ENCODE peak calls at places on chromosomes 1 and 21, in four cellular contexts. One of them, this sample, is unnamed. For H3K36me3, the result is how much of the 10 kb centered on the place peaks cover.

GRCh38 chr1:207659545-207660148 is 14.7 kb downstream of the CR1L start:
- DNase-seq in left ventricle myocardium inferior: no peak
- DNase-seq in mesenchymal stem cell: no peak
- DNase-seq in heart left ventricle: no peak
- DNase-seq in this sample: no peak

GRCh38 chr1:174974711-174975111 is 25.0 kb upstream of the CACYBP start:
- DNase-seq in heart left ventricle: peak
- DNase-seq in mesenchymal stem cell: no peak
- DNase-seq in left ventricle myocardium inferior: peak
- DNase-seq in this sample: no peak

GRCh38 chr1:224697888-224698450 is 81.9 kb downstream of the CNIH3 start:
- DNase-seq in left ventricle myocardium inferior: no peak
- DNase-seq in heart left ventricle: no peak
- DNase-seq in mesenchymal stem cell: no peak
- DNase-seq in this sample: no peak

GRCh38 chr1:24321150-24321549 is 2.0 kb downstream of the GRHL3 start:
- DNase-seq in mesenchymal stem cell: no peak
- DNase-seq in left ventricle myocardium inferior: no peak
- DNase-seq in heart left ventricle: no peak
- DNase-seq in this sample: peak

GRCh38 chr21:26941436-26941835 is 25.5 kb downstream of the ADAMTS5 start:
- DNase-seq in left ventricle myocardium inferior: no peak
- DNase-seq in mesenchymal stem cell: no peak
- DNase-seq in heart left ventricle: no peak
- DNase-seq in this sample: no peak

GRCh38 chr21:45109831-45110492 is 35.6 kb downstream of the ADARB1 start:
- DNase-seq in left ventricle myocardium inferior: no peak
- DNase-seq in mesenchymal stem cell: peak
- DNase-seq in heart left ventricle: peak
- DNase-seq in this sample: no peak

GRCh38 chr1:23424171-23424959 is at the start of gene TCEA3:
- DNase-seq in mesenchymal stem cell: peak
- DNase-seq in left ventricle myocardium inferior: peak
- DNase-seq in heart left ventricle: peak
- DNase-seq in this sample: peak

GRCh38 chr1:190699165-190699564 is 221.5 kb upstream of the BRINP3 start:
- DNase-seq in heart left ventricle: no peak
- DNase-seq in mesenchymal stem cell: no peak
- DNase-seq in left ventricle myocardium inferior: no peak
- DNase-seq in this sample: no peak

GRCh38 chr1:151596166-151596933 is 15.5 kb upstream of the SNX27 start:
- DNase-seq in mesenchymal stem cell: peak
- DNase-seq in left ventricle myocardium inferior: no peak
- DNase-seq in heart left ventricle: no peak
- DNase-seq in this sample: no peak

GRCh38 chr1:63116016-63116415 is 206.4 kb upstream of the FOXD3 start:
- DNase-seq in mesenchymal stem cell: no peak
- DNase-seq in left ventricle myocardium inferior: no peak
- DNase-seq in heart left ventricle: no peak
- DNase-seq in this sample: no peak

GRCh38 chr1:90925928-90926869 is 95.6 kb downstream of the ZNF644 start:
- DNase-seq in mesenchymal stem cell: peak
- DNase-seq in left ventricle myocardium inferior: no peak
- DNase-seq in heart left ventricle: no peak
- DNase-seq in this sample: no peak

GRCh38 chr1:77036560-77036959 is 169.3 kb downstream of the ST6GALNAC5 start:
- DNase-seq in heart left ventricle: no peak
- DNase-seq in left ventricle myocardium inferior: no peak
- DNase-seq in mesenchymal stem cell: peak
- DNase-seq in this sample: no peak

GRCh38 chr1:235500971-235501540 is 3.2 kb downstream of the B3GALNT2 start:
- DNase-seq in mesenchymal stem cell: peak
- DNase-seq in heart left ventricle: no peak
- DNase-seq in left ventricle myocardium inferior: no peak
- DNase-seq in this sample: no peak

GRCh38 chr1:167663002-167663772 is 33.2 kb downstream of the RCSD1 start:
- DNase-seq in left ventricle myocardium inferior: peak
- DNase-seq in heart left ventricle: peak
- DNase-seq in mesenchymal stem cell: peak
- DNase-seq in this sample: no peak

GRCh38 chr1:227816750-227817446 is 1.4 kb downstream of the PRSS38 start:
- DNase-seq in left ventricle myocardium inferior: no peak
- DNase-seq in mesenchymal stem cell: no peak
- DNase-seq in heart left ventricle: no peak
- DNase-seq in this sample: no peak

GRCh38 chr1:36708587-36708986 is 225.9 kb upstream of the CSF3R start:
- DNase-seq in left ventricle myocardium inferior: no peak
- DNase-seq in mesenchymal stem cell: no peak
- DNase-seq in heart left ventricle: no peak
- DNase-seq in this sample: no peak

GRCh38 chr1:36710901-36711300 is 228.2 kb upstream of the CSF3R start:
- DNase-seq in left ventricle myocardium inferior: no peak
- DNase-seq in heart left ventricle: no peak
- DNase-seq in mesenchymal stem cell: no peak
- DNase-seq in this sample: no peak

GRCh38 chr1:36710008-36710407 is 227.3 kb upstream of the CSF3R start:
- DNase-seq in left ventricle myocardium inferior: no peak
- DNase-seq in mesenchymal stem cell: no peak
- DNase-seq in heart left ventricle: no peak
- DNase-seq in this sample: no peak

GRCh38 chr1:36712151-36712550 is 229.4 kb upstream of the CSF3R start:
- DNase-seq in left ventricle myocardium inferior: no peak
- DNase-seq in heart left ventricle: no peak
- DNase-seq in mesenchymal stem cell: no peak
- DNase-seq in this sample: no peak

GRCh38 chr1:36711480-36711879 is 228.8 kb upstream of the CSF3R start:
- DNase-seq in left ventricle myocardium inferior: no peak
- DNase-seq in heart left ventricle: no peak
- DNase-seq in mesenchymal stem cell: no peak
- DNase-seq in this sample: peak
- H3K36me3 ChIP-seq in left ventricle myocardium inferior: under half
- H3K36me3 ChIP-seq in heart left ventricle: under half
- H3K36me3 ChIP-seq in mesenchymal stem cell: under half
- H3K36me3 ChIP-seq in this sample: under half

GRCh38 chr1:39363267-39363666 is 128.2 kb upstream of the BMP8A start:
- DNase-seq in left ventricle myocardium inferior: no peak
- DNase-seq in mesenchymal stem cell: no peak
- DNase-seq in heart left ventricle: no peak
- DNase-seq in this sample: no peak
- H3K36me3 ChIP-seq in left ventricle myocardium inferior: half or more
- H3K36me3 ChIP-seq in mesenchymal stem cell: under half
- H3K36me3 ChIP-seq in heart left ventricle: under half
- H3K36me3 ChIP-seq in this sample: under half

DNA sequence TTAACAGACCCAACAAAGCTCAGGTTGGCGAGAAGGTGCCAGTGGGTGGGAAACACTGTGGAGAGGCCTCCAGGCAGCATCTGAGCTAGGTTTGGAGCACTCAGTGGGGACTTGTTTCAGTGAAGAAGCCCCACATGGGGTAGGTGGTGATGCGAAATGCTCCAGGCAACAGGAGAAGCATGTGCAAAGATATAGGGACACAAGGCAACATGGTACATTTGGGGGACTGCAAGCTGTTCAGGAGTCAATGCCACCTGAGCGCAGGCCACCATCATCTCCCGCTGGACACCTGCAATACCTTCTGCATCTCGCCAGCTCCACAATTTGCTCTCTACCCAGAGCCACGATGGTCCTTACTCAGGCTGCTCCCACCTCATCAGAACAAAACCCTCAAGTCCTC is 28.0 kb downstream of the BCAR3 start:
- DNase-seq in heart left ventricle: no peak
- DNase-seq in left ventricle myocardium inferior: no peak
- DNase-seq in mesenchymal stem cell: no peak
- DNase-seq in this sample: no peak
- H3K36me3 ChIP-seq in heart left ventricle: under half
- H3K36me3 ChIP-seq in left ventricle myocardium inferior: under half
- H3K36me3 ChIP-seq in mesenchymal stem cell: under half
- H3K36me3 ChIP-seq in this sample: under half

GRCh38 chr1:226360106-226360746 is 47.7 kb downstream of the PARP1 start:
- DNase-seq in mesenchymal stem cell: no peak
- DNase-seq in heart left ventricle: no peak
- DNase-seq in left ventricle myocardium inferior: no peak
- DNase-seq in this sample: no peak

GRCh38 chr1:226365166-226365565 is 42.7 kb downstream of the PARP1 start:
- DNase-seq in left ventricle myocardium inferior: no peak
- DNase-seq in mesenchymal stem cell: no peak
- DNase-seq in heart left ventricle: no peak
- DNase-seq in this sample: no peak

GRCh38 chr1:226362346-226362745 is 45.5 kb downstream of the PARP1 start:
- DNase-seq in heart left ventricle: no peak
- DNase-seq in mesenchymal stem cell: no peak
- DNase-seq in left ventricle myocardium inferior: no peak
- DNase-seq in this sample: no peak

GRCh38 chr1:226364129-226364899 is 43.6 kb downstream of the PARP1 start:
- DNase-seq in left ventricle myocardium inferior: peak
- DNase-seq in heart left ventricle: peak
- DNase-seq in mesenchymal stem cell: no peak
- DNase-seq in this sample: no peak

DNA sequence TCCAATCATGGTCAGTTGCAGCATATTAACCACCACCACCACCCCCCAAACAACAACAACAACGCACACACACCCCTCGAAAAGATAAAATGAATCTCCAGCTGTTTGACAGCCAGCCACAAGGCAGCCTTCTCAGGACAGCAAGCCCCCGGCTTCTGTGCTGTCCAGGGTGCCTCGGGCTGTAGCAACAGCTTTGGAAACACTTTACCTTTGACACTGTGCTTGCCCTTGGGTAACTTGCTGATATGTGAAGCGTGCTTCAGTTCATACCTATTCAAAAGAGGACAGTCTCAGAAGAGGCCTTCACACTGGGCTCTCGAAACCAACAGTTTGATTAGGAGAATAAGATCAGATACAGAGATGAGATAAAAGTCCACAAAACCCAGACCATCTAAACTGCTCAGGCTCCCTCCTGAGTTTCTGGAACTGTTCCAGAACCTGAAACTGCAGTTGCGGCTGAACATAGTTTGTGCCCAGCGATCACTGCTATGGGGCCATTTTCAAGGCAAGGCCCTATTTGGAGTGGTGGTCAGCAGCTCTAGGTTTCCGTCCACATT is 44.9 kb downstream of the PARP1 start:
- DNase-seq in left ventricle myocardium inferior: no peak
- DNase-seq in heart left ventricle: no peak
- DNase-seq in mesenchymal stem cell: no peak
- DNase-seq in this sample: no peak
- H3K36me3 ChIP-seq in left ventricle myocardium inferior: half or more
- H3K36me3 ChIP-seq in heart left ventricle: under half
- H3K36me3 ChIP-seq in mesenchymal stem cell: half or more
- H3K36me3 ChIP-seq in this sample: half or more

DNA sequence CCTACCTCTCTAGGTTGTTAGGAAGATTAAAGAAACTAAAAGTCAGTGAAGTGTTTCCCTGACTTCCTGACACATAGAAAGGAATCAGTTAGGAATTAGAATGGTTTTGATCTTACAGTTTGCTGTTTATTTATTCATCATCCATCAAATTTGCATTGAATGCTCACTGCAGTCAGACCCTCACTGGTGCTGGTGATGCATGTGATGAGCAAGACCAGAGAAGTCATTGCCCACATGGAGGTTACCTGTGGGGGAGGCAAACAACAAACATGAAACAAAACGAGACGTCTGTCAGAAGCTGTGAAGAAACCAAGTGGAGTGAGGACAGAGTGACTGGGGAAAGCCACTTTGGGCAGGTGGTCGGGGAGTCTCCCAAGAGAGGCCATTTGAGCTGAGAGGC is 6.4 kb downstream of the CTPS1 start:
- DNase-seq in heart left ventricle: no peak
- DNase-seq in mesenchymal stem cell: no peak
- DNase-seq in left ventricle myocardium inferior: no peak
- DNase-seq in this sample: no peak
- H3K36me3 ChIP-seq in heart left ventricle: under half
- H3K36me3 ChIP-seq in mesenchymal stem cell: under half
- H3K36me3 ChIP-seq in left ventricle myocardium inferior: under half
- H3K36me3 ChIP-seq in this sample: under half

This sample was measured in H7.